ENCODE peak calls at places on chromosomes 1 and 21, in nine cellular contexts. R is fibroblast of lung; F is CD8-positive, alpha-beta memory T cell; C is Peyer's patch; X is tibial nerve; O is IMR-90; Q is transverse colon; N is HCT116; V is left lung. P is an unnamed sample. For H3K27me3, the result is how much of the 10 kb centered on the place peaks cover.

GRCh38 chr1:176560681-176561080 is 97.7 kb downstream of the PAPPA2 start:
- DNase-seq in C (no peak), F (no peak), V (no peak), X (no peak), N (no peak), Q (no peak), O (no peak), R (peak), P (no peak)

GRCh38 chr1:2212542-2213491 is 15.3 kb upstream of the SKI start:
- DNase-seq in R (peak), O (peak), Q (peak), X (peak), F (peak), C (peak), N (peak), V (peak), P (peak)

GRCh38 chr1:30511563-30512252 is 211.7 kb downstream of the MATN1 start:
- DNase-seq in X (no peak), N (no peak), R (peak), F (no peak), V (no peak), C (no peak), Q (no peak), O (peak), P (no peak)

GRCh38 chr21:26405735-26406361 is 167.2 kb downstream of the CYYR1 start:
- DNase-seq in C (no peak), Q (no peak), R (peak), F (no peak), X (no peak), V (no peak), N (no peak), O (peak), P (no peak)

GRCh38 chr1:19591482-19592093 is 52.5 kb upstream of the NBL1 start:
- DNase-seq in R (no peak), Q (no peak), O (no peak), V (no peak), F (no peak), N (no peak), C (no peak), X (no peak), P (no peak)

GRCh38 chr1:26335774-26336476 is 18.0 kb downstream of the CRYBG2 start:
- DNase-seq in C (no peak), Q (no peak), R (no peak), O (no peak), N (no peak), X (no peak), F (no peak), V (no peak), P (no peak)

GRCh38 chr1:57122031-57122430 is 156.2 kb upstream of the C8B start:
- DNase-seq in V (no peak), N (no peak), Q (no peak), X (no peak), F (no peak), O (no peak), C (no peak), R (no peak), P (no peak)

GRCh38 chr1:206682111-206682510 is 2.6 kb upstream of the MAPKAPK2 start:
- DNase-seq in V (no peak), O (no peak), F (no peak), C (no peak), N (no peak), Q (no peak), X (no peak), R (no peak), P (no peak)

GRCh38 chr1:28416509-28417194 is 47.1 kb downstream of the PHACTR4 start:
- DNase-seq in O (no peak), V (no peak), N (no peak), Q (no peak), F (no peak), R (peak), C (no peak), X (no peak), P (no peak)

GRCh38 chr1:111404588-111404987 is 22.9 kb downstream of the OVGP1 start:
- DNase-seq in X (no peak), V (no peak), O (no peak), N (no peak), R (no peak), Q (no peak), C (no peak), F (no peak), P (no peak)

GRCh38 chr1:108949044-108949443 is 14.2 kb downstream of the CLCC1 start:
- DNase-seq in O (no peak), F (no peak), V (no peak), Q (no peak), N (no peak), C (no peak), X (no peak), R (no peak), P (no peak)

GRCh38 chr1:67787746-67788145 is 45.5 kb downstream of the GNG12 start:
- DNase-seq in Q (no peak), X (no peak), R (peak), F (no peak), N (no peak), V (no peak), C (no peak), O (peak), P (no peak)

GRCh38 chr21:44838951-44839350 is 21.1 kb upstream of the SUMO3 start:
- DNase-seq in V (peak), X (no peak), F (no peak), O (no peak), R (no peak), C (no peak), N (no peak), Q (no peak), P (no peak)

GRCh38 chr1:67908260-67908936 is 75.1 kb upstream of the GNG12 start:
- DNase-seq in O (peak), X (no peak), R (peak), V (no peak), Q (no peak), F (no peak), C (no peak), N (no peak), P (no peak)

GRCh38 chr1:20160034-20160433 is 20.9 kb downstream of the PLA2G2F start:
- DNase-seq in N (peak), F (no peak), Q (no peak), X (no peak), R (peak), C (no peak), V (no peak), O (no peak), P (no peak)

GRCh38 chr1:157505481-157506272 is 46.6 kb downstream of the FCRL5 start:
- DNase-seq in Q (peak), F (no peak), N (peak), R (peak), C (peak), V (peak), X (no peak), O (peak), P (no peak)

GRCh38 chr1:100387644-100388350 is 35.5 kb downstream of the CDC14A start:
- DNase-seq in F (no peak), V (no peak), Q (no peak), R (peak), N (no peak), C (no peak), X (no peak), O (peak), P (no peak)

GRCh38 chr1:78231894-78232293 is 186.1 kb downstream of the GIPC2 start:
- DNase-seq in X (no peak), O (no peak), V (no peak), C (no peak), F (no peak), Q (no peak), N (no peak), R (no peak), P (no peak)

GRCh38 chr1:45244660-45245059 is 38.3 kb upstream of the ZSWIM5 start:
- DNase-seq in V (no peak), C (no peak), O (no peak), N (no peak), X (no peak), Q (no peak), F (no peak), R (no peak), P (no peak)

GRCh38 chr1:109823543-109824348 is 60.0 kb upstream of the EPS8L3 start:
- DNase-seq in Q (no peak), N (no peak), C (no peak), R (peak), X (peak), O (no peak), F (no peak), V (peak), P (no peak)

GRCh38 chr21:37530901-37531351 is 164.4 kb downstream of the DYRK1A start:
- DNase-seq in Q (no peak), R (no peak), N (no peak), V (no peak), C (no peak), X (no peak), O (no peak), F (no peak), P (no peak)

GRCh38 chr21:42616366-42617340 is 36.8 kb upstream of the PDE9A start:
- DNase-seq in O (no peak), Q (no peak), R (no peak), N (no peak), X (no peak), V (no peak), F (peak), C (no peak), P (no peak)

GRCh38 chr1:147676306-147677085 is 6.2 kb upstream of the ACP6 start:
- DNase-seq in Q (no peak), N (no peak), X (no peak), F (no peak), C (no peak), V (no peak), O (peak), R (peak), P (no peak)

GRCh38 chr21:46096997-46097825 is 701 bp upstream of the COL6A2 start:
- DNase-seq in O (no peak), R (no peak), C (peak), X (no peak), F (peak), N (no peak), Q (peak), V (no peak), P (no peak)

GRCh38 chr21:37503848-37504467 is 137.4 kb downstream of the DYRK1A start:
- DNase-seq in V (no peak), O (peak), F (no peak), Q (no peak), N (no peak), R (peak), X (no peak), C (no peak), P (no peak)

GRCh38 chr1:61450454-61451213 is 274.3 kb downstream of the TM2D1 start:
- DNase-seq in R (peak), F (no peak), C (no peak), O (no peak), X (no peak), Q (peak), N (no peak), V (no peak), P (no peak)

GRCh38 chr1:25055961-25056360 is 125.9 kb upstream of the RUNX3 start:
- DNase-seq in V (no peak), N (no peak), O (no peak), C (no peak), Q (no peak), X (no peak), F (peak), R (no peak), P (no peak)

GRCh38 chr1:4978660-4979390 is 324.4 kb downstream of the AJAP1 start:
- DNase-seq in O (no peak), X (no peak), V (no peak), F (no peak), R (no peak), N (no peak), Q (no peak), C (no peak), P (no peak)

GRCh38 chr1:34763142-34763781 is 3.7 kb downstream of the GJB4 start:
- DNase-seq in V (peak), R (peak), O (peak), C (no peak), N (peak), Q (no peak), F (no peak), X (no peak), P (no peak)

GRCh38 chr1:221824025-221824424 is 82.1 kb upstream of the DUSP10 start:
- DNase-seq in V (no peak), C (no peak), N (no peak), F (no peak), Q (no peak), O (peak), X (no peak), R (peak), P (no peak)

GRCh38 chr1:228145498-228146425 is 4.0 kb upstream of the GJC2 start:
- DNase-seq in O (no peak), R (no peak), F (no peak), C (peak), N (no peak), X (no peak), V (no peak), Q (no peak), P (no peak)

GRCh38 chr1:39081266-39082139 is 55.4 kb downstream of the NDUFS5 start:
- DNase-seq in F (no peak), V (no peak), Q (peak), R (peak), N (no peak), X (no peak), C (peak), O (no peak), P (no peak)

GRCh38 chr1:38134294-38134755 is 87.7 kb upstream of the POU3F1 start:
- DNase-seq in R (peak), X (no peak), Q (no peak), F (no peak), O (no peak), C (no peak), N (no peak), V (no peak), P (no peak)

GRCh38 chr1:20095564-20096434 is 23.5 kb downstream of the PLA2G2D start:
- DNase-seq in Q (no peak), C (no peak), N (no peak), O (no peak), R (no peak), X (no peak), F (no peak), V (peak), P (no peak)

GRCh38 chr1:116667577-116668105 is at the start of gene IGSF3:
- DNase-seq in V (peak), N (no peak), R (peak), Q (peak), C (peak), O (peak), X (peak), F (peak), P (peak)
- H3K4me3 ChIP-seq in V (peak), N (peak), R (peak), Q (peak), C (peak), O (peak), X (peak), F (peak), P (peak)

GRCh38 chr1:54279457-54279856 is 79.5 kb downstream of the MRPL37 start:
- DNase-seq in C (no peak), N (no peak), F (no peak), X (no peak), O (no peak), Q (no peak), V (no peak), R (no peak), P (no peak)
- H3K27ac ChIP-seq in C (peak), N (no peak), F (no peak), X (peak), O (peak), Q (peak), V (no peak), R (peak), P (no peak)

GRCh38 chr1:7507620-7508019 is 263.5 kb upstream of the VAMP3 start:
- DNase-seq in Q (no peak), C (no peak), F (no peak), O (no peak), R (no peak), X (no peak), V (no peak), N (no peak), P (no peak)
- H3K27me3 ChIP-seq in Q (under half), C (under half), F (under half), O (under half), R (under half), X (under half), V (under half), N (under half), P (under half)

GRCh38 chr1:31670583-31670944 is 25.9 kb upstream of the PEF1 start:
- DNase-seq in X (no peak), C (no peak), V (no peak), R (no peak), F (no peak), Q (no peak), N (no peak), O (no peak), P (no peak)
- H3K4me3 ChIP-seq in X (peak), C (peak), V (peak), R (no peak), F (peak), Q (peak), N (peak), O (no peak), P (peak)

GRCh38 chr1:229550812-229551567 is 7.5 kb downstream of the ABCB10 start:
- DNase-seq in F (no peak), O (no peak), C (no peak), Q (no peak), X (no peak), R (no peak), N (no peak), V (no peak), P (no peak)

GRCh38 chr1:229552732-229553131 is 5.8 kb downstream of the ABCB10 start:
- DNase-seq in Q (no peak), N (no peak), V (no peak), R (no peak), F (no peak), O (no peak), C (no peak), X (no peak), P (no peak)

GRCh38 chr1:229554886-229555621 is 3.5 kb downstream of the ABCB10 start:
- DNase-seq in X (no peak), C (no peak), V (no peak), R (no peak), N (no peak), F (no peak), O (no peak), Q (no peak), P (no peak)

GRCh38 chr1:229556551-229556950 is 2.0 kb downstream of the ABCB10 start:
- DNase-seq in X (no peak), V (no peak), F (no peak), C (no peak), N (no peak), R (no peak), O (no peak), Q (no peak), P (no peak)

GRCh38 chr1:229553621-229554120 is 4.8 kb downstream of the ABCB10 start:
- DNase-seq in C (no peak), X (no peak), R (no peak), O (no peak), V (no peak), N (no peak), F (no peak), Q (no peak), P (no peak)
- H3K27ac ChIP-seq in C (no peak), X (no peak), R (no peak), O (no peak), V (no peak), N (no peak), F (no peak), Q (no peak), P (no peak)

P was measured in effector memory CD4-positive, alpha-beta T cell.